ENCODE peak calls at places on chromosome 5, in five cellular contexts. N is IMR-90; O is fibroblast of lung; R is CD8-positive, alpha-beta T cell; Y is endodermal cell. T is an unnamed sample.
A peak's percentile ranks its signal among the peaks of the same experiment; 100 is the strongest.

GRCh38 chr5:33261747-33262146 is 179.0 kb upstream of the TARS1 start:
- DNase-seq in N (no peak), O (no peak), R (no peak), Y (no peak), T (no peak)

GRCh38 chr5:138989720-138990119 is 114.6 kb upstream of the LRRTM2 start:
- DNase-seq in N (peak; percentile 76), O (peak; percentile 77), R (no peak), Y (peak; percentile 16), T (no peak)

GRCh38 chr5:17398439-17398838 is 99.6 kb upstream of the TAF11L2 start:
- DNase-seq in N (peak; percentile 97), O (peak; percentile 99), R (no peak), Y (no peak), T (no peak)

GRCh38 chr5:78638423-78638822 is 10.1 kb downstream of the LHFPL2 start:
- DNase-seq in N (peak; percentile 92), O (peak; percentile 97), R (no peak), Y (no peak), T (no peak)

GRCh38 chr5:72465601-72466563 is 41.3 kb downstream of the ZNF366 start:
- DNase-seq in N (peak; percentile 75), O (peak; percentile 82), R (no peak), Y (no peak), T (no peak)

GRCh38 chr5:50325237-50325832 is 115.8 kb downstream of the EMB start:
- DNase-seq in N (peak; percentile 28), O (peak; percentile 3), R (no peak), Y (no peak), T (no peak)

GRCh38 chr5:172373680-172374079 is 80.6 kb downstream of the SH3PXD2B start:
- DNase-seq in N (no peak), O (no peak), R (no peak), Y (no peak), T (no peak)

GRCh38 chr5:159099049-159099760 is 511 bp downstream of the EBF1 start:
- DNase-seq in N (peak; percentile 63), O (peak; percentile 71), R (peak; percentile 49), Y (peak; percentile 77), T (peak; percentile 30)

GRCh38 chr5:114544561-114544960 is 182.7 kb downstream of the KCNN2 start:
- DNase-seq in N (no peak), O (no peak), R (no peak), Y (peak; percentile 72), T (no peak)

GRCh38 chr5:72093824-72094223 is 13.5 kb upstream of the MAP1B start:
- DNase-seq in N (no peak), O (no peak), R (no peak), Y (no peak), T (no peak)

GRCh38 chr5:14700478-14701436 is 36.2 kb downstream of the OTULIN start:
- DNase-seq in N (no peak), O (no peak), R (no peak), Y (no peak), T (no peak)
- H3K36me3 ChIP-seq in N (peaks cover 26% of the 10 kb centered on the region), O (peaks cover 7% of the 10 kb centered on the region), R (peaks cover 6% of the 10 kb centered on the region), Y (peaks cover 69% of the 10 kb centered on the region), T (peaks cover 26% of the 10 kb centered on the region)

DNA sequence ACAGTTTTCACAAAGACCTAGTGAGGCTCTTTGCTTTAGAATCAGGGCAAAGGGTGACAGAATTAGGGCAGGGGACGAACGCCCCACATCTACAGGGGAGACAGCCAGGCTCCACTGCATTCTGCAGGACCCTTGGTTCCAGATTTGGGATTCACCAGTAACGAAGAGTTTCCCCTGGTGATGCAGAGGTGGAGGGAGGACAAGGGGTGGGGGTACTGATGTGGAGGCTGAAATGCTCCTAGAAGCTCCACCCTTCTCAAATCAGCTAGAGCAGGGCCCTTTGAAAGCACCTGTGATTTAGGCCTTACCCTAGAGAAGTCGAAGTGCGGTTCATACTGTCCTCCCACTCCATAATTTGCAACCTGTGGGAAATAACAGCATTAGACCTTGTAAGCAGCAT is 29.1 kb downstream of the P4HA2 start:
- DNase-seq in N (no peak), O (no peak), R (no peak), Y (peak; percentile 15), T (no peak)
- H3K36me3 ChIP-seq in N (peaks cover 65% of the 10 kb centered on the region), O (peaks cover 12% of the 10 kb centered on the region), R (no peaks in the 10 kb centered on the region), Y (no peaks in the 10 kb centered on the region), T (no peaks in the 10 kb centered on the region)

DNA sequence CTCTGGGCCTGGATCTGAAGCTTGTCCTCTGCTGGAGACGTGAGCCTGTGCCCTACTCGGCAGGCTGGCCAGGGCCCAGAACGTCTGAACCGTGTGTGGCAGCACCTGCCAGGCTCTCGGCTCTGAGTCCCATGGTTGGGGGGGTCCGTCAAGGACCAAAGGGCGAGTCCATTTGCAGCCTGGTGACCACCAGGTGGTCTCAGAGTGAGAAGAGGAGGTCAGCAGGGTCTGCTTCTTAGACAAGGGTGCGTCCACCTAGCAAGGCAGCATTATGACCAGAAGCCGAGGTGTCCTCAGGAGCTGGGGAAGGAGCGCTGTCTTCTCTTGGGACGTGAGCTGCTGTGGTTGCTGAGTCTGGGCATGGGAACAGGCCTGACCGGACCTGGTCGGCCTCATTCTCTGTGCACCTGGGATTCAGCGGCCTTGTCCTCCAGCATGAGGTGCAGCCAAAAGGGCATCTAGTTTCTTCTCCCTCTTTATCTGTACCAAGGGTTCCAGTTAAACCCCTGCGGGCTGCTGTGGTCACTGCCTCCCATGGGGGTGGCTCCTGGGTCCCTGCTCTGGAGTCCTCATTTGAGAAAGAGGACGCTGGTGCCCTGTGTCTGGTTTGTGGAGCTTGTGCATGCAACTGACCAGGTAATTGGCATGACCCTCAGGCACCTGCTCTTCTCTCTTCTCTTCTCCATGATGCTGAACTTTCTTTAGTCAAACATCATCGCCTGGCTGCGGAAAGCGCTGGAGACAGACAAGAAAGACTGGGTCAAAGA is 14.4 kb downstream of the EXOC3 start:
- DNase-seq in N (no peak), O (no peak), R (no peak), Y (peak; percentile 31), T (no peak)
- H3K36me3 ChIP-seq in N (peaks cover 77% of the 10 kb centered on the region), O (peaks cover 31% of the 10 kb centered on the region), R (peaks cover 53% of the 10 kb centered on the region), Y (peaks cover 64% of the 10 kb centered on the region), T (peaks cover 71% of the 10 kb centered on the region)

DNA sequence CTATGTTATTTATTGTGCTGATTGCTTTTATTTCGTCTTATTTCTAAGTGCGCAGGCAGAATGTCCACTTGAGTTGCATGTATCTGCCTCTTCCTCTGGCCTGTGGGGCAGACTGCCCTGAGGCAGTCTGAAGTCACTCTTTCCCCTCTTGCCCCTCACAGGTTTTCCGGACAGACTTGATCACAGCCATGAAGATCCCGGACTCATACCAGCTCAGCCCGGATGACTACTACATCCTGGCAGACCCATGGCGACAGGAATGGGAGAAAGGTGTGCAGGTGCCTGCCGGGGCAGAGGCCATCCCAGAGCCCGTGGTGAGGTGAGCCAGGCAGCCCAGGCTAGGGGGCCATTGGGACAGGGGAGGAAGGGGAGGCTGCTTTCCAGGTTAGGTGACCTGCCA is 26.4 kb downstream of the JADE2 start:
- DNase-seq in N (peak; percentile 24), O (peak; percentile 63), R (no peak), Y (no peak), T (no peak)
- H3K36me3 ChIP-seq in N (peaks cover 20% of the 10 kb centered on the region), O (peaks cover 11% of the 10 kb centered on the region), R (peaks cover 56% of the 10 kb centered on the region), Y (peaks cover 29% of the 10 kb centered on the region), T (peaks cover 52% of the 10 kb centered on the region)

GRCh38 chr5:133596049-133596448 is 16.3 kb downstream of the FSTL4 start:
- DNase-seq in N (no peak), O (no peak), R (no peak), Y (peak; percentile 56), T (no peak)
- H3K36me3 ChIP-seq in N (no peaks in the 10 kb centered on the region), O (no peaks in the 10 kb centered on the region), R (no peaks in the 10 kb centered on the region), Y (no peaks in the 10 kb centered on the region), T (no peaks in the 10 kb centered on the region)

DNA sequence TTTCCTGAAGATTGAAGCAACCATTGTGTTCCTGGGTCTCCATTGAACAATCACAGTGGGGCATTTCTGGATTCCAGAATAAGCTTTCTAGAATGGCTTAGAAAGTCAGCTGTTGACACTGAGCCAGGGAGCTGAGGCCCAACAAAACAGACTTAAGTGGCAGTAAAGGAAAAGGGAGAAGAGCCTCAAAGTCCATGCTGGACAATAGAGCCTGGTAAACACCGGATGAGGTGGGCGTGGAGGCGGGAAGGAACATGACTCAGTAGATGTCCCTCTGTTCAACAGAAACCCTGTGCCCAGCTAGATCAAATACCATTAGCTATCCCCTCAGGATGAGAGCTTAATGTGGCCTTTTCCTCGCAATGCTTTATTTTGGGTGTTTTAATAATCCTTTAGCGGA is 14.7 kb downstream of the SPARC start:
- DNase-seq in N (peak; percentile 63), O (peak; percentile 78), R (no peak), Y (no peak), T (no peak)
- H3K36me3 ChIP-seq in N (peaks cover 86% of the 10 kb centered on the region), O (peaks cover 66% of the 10 kb centered on the region), R (no peaks in the 10 kb centered on the region), Y (peaks cover 80% of the 10 kb centered on the region), T (no peaks in the 10 kb centered on the region)

DNA sequence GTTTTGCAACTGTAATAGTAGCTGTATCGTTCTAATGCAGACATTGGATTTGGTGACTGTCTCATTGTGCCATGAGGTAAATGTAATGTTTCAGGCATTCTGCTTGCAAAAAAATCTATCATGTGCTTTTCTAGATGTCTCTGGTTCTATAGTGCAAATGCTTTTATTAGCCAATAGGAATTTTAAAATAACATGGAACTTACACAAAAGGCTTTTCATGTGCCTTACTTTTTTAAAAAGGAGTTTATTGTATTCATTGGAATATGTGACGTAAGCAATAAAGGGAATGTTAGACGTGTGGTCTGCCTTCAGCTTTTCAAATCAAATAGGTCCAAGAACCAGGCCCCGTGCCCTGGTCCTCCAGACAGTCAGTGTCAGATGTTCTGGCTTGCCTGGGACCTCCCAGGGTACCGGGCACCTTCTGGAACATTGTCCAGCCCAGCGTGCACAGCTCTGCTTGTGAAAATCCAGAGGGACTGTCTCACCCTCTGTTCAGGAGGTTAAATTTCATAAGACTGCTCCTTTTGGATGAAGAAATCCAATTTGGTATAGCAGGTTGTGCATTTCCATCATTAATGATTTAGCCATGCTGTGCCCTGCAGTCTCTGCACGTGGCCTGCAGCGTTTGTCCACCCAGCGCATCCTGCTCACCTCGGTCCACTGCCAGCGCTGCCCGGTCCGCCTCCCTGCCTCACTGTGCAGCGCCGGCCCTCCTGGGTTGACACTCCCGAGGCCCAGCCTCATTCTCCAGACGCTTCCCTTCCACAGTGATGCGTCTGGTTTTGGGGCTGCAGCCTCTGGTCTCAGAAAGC is 6.6 kb upstream of the AHRR start:
- DNase-seq in N (no peak), O (no peak), R (no peak), Y (no peak), T (no peak)
- H3K36me3 ChIP-seq in N (peaks cover 41% of the 10 kb centered on the region), O (peaks cover 11% of the 10 kb centered on the region), R (peaks cover 14% of the 10 kb centered on the region), Y (peaks cover 24% of the 10 kb centered on the region), T (peaks cover 43% of the 10 kb centered on the region)

DNA sequence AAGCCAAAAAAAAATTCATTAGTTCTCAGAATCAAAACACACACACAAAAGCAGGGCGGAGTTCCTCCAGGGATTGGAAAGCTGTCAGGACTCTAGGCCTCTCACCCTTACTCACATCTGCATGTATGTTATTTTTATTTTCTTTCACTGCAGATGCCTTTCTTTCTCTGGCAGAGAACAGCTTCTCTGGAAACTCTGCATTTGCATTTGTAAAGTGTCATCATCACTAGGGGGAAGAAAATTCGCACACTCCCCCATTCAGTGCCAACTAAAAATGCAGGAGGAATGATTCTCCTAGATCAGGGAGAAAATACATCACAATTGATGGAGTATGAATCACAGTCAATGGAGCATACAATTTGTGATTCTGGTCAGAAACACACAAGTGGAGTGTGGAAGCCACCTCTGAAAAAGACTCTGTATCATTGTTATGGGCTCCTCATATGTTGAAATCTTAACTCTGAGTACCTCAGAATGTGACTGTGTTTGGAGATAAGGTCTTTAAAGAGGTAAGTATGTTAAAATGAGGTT is 351.4 kb upstream of the FTMT start:
- DNase-seq in N (no peak), O (no peak), R (no peak), Y (peak; percentile 40), T (no peak)
- H3K36me3 ChIP-seq in N (no peaks in the 10 kb centered on the region), O (no peaks in the 10 kb centered on the region), R (no peaks in the 10 kb centered on the region), Y (no peaks in the 10 kb centered on the region), T (no peaks in the 10 kb centered on the region)